ENCODE peak calls at places on chromosome 18, in six cellular contexts. U is Caco-2, V is fibroblast of pulmonary artery, X is RWPE1, S is lower lobe of right lung, N is neural progenitor cell. T is an unnamed sample.

GRCh38 chr18:77005651-77006195 is 126.9 kb downstream of the MBP start:
- DNase-seq in U (no peak), V (no peak), X (no peak), S (no peak), N (no peak), T (no peak)

GRCh38 chr18:26103579-26103978 is 13.2 kb upstream of the SS18 start:
- DNase-seq in U (no peak), V (no peak), X (no peak), S (no peak), N (peak), T (no peak)

GRCh38 chr18:11587846-11588245 is 21.6 kb upstream of the SLC35G4 start:
- DNase-seq in U (no peak), V (no peak), X (no peak), S (no peak), N (no peak), T (no peak)

GRCh38 chr18:79937103-79937860 is 14.2 kb downstream of the SLC66A2 start:
- DNase-seq in U (no peak), V (no peak), X (no peak), S (peak), N (no peak), T (no peak)

GRCh38 chr18:62784966-62785413 is 69.6 kb downstream of the PHLPP1 start:
- DNase-seq in U (no peak), V (peak), X (no peak), S (no peak), N (peak), T (no peak)

GRCh38 chr18:36419913-36420531 is 122.5 kb downstream of the FHOD3 start:
- DNase-seq in U (no peak), V (peak), X (peak), S (no peak), N (no peak), T (peak)

GRCh38 chr18:28626757-28627156 is 449.8 kb upstream of the CDH2 start:
- DNase-seq in U (no peak), V (no peak), X (no peak), S (no peak), N (no peak), T (no peak)

GRCh38 chr18:8052237-8052701 is 485.2 kb downstream of the PTPRM start:
- DNase-seq in U (peak), V (peak), X (peak), S (no peak), N (no peak), T (no peak)

GRCh38 chr18:79866889-79867574 is 69.3 kb downstream of the KCNG2 start:
- DNase-seq in U (no peak), V (peak), X (no peak), S (no peak), N (no peak), T (no peak)

GRCh38 chr18:25350561-25351201 is 1.3 kb downstream of the ZNF521 start:
- DNase-seq in U (no peak), V (peak), X (no peak), S (peak), N (peak), T (peak)

GRCh38 chr18:23231340-23232021 is 96.2 kb downstream of the CABLES1 start:
- DNase-seq in U (no peak), V (peak), X (peak), S (peak), N (no peak), T (peak)

GRCh38 chr18:62073882-62074281 is 113.0 kb downstream of the PIGN start:
- DNase-seq in U (no peak), V (no peak), X (no peak), S (no peak), N (no peak), T (no peak)

GRCh38 chr18:55280515-55280914 is 307.5 kb downstream of the TCF4 start:
- DNase-seq in U (no peak), V (no peak), X (no peak), S (no peak), N (no peak), T (no peak)

GRCh38 chr18:28594034-28594433 is 417.1 kb upstream of the CDH2 start:
- DNase-seq in U (no peak), V (peak), X (no peak), S (no peak), N (no peak), T (no peak)

GRCh38 chr18:6414118-6414722 is 491 bp downstream of the L3MBTL4 start:
- DNase-seq in U (peak), V (no peak), X (peak), S (peak), N (peak), T (peak)

GRCh38 chr18:75206637-75207297 is 2.2 kb downstream of the PTGR3 start:
- DNase-seq in U (no peak), V (no peak), X (no peak), S (no peak), N (no peak), T (no peak)

GRCh38 chr18:47605093-47605492 is 325.4 kb downstream of the SMAD2 start:
- DNase-seq in U (no peak), V (no peak), X (no peak), S (no peak), N (no peak), T (no peak)

GRCh38 chr18:79469309-79469708 is 73.6 kb downstream of the NFATC1 start:
- DNase-seq in U (no peak), V (no peak), X (no peak), S (no peak), N (no peak), T (no peak)

GRCh38 chr18:64119916-64120315 is 29.0 kb downstream of the LINC00305 start:
- DNase-seq in U (no peak), V (no peak), X (no peak), S (no peak), N (no peak), T (peak)

GRCh38 chr18:56330381-56331115 is 307.8 kb downstream of the TXNL1 start:
- DNase-seq in U (no peak), V (no peak), X (no peak), S (no peak), N (no peak), T (no peak)

GRCh38 chr18:67432806-67433205 is 83.7 kb downstream of the DSEL start:
- DNase-seq in U (no peak), V (no peak), X (no peak), S (no peak), N (no peak), T (no peak)

GRCh38 chr18:63070750-63071502 is 248.6 kb downstream of the BCL2 start:
- DNase-seq in U (peak), V (no peak), X (no peak), S (no peak), N (no peak), T (no peak)

GRCh38 chr18:36451454-36452251 is 154.1 kb downstream of the FHOD3 start:
- DNase-seq in U (no peak), V (no peak), X (peak), S (no peak), N (no peak), T (no peak)

GRCh38 chr18:23069481-23069880 is 65.8 kb upstream of the CABLES1 start:
- DNase-seq in U (no peak), V (no peak), X (no peak), S (no peak), N (no peak), T (no peak)

GRCh38 chr18:5958822-5959221 is 63.5 kb upstream of the TMEM200C start:
- DNase-seq in U (no peak), V (no peak), X (no peak), S (no peak), N (no peak), T (no peak)

GRCh38 chr18:46110406-46110805 is 6.2 kb downstream of the HAUS1 start:
- DNase-seq in U (no peak), V (no peak), X (no peak), S (no peak), N (no peak), T (no peak)

GRCh38 chr18:57915848-57916596 is 112.9 kb upstream of the ATP8B1 start:
- DNase-seq in U (no peak), V (peak), X (no peak), S (no peak), N (peak), T (no peak)

GRCh38 chr18:24055009-24055804 is 40.7 kb downstream of the TTC39C start:
- DNase-seq in U (no peak), V (no peak), X (no peak), S (no peak), N (no peak), T (no peak)

GRCh38 chr18:79523738-79524180 is 128.0 kb downstream of the NFATC1 start:
- DNase-seq in U (no peak), V (no peak), X (no peak), S (no peak), N (no peak), T (peak)

GRCh38 chr18:62280058-62280457 is 45.1 kb upstream of the TNFRSF11A start:
- DNase-seq in U (no peak), V (no peak), X (no peak), S (no peak), N (no peak), T (no peak)

GRCh38 chr18:62637807-62638687 is 77.3 kb upstream of the PHLPP1 start:
- DNase-seq in U (peak), V (peak), X (no peak), S (no peak), N (peak), T (peak)

GRCh38 chr18:41655074-41655473 is 300.0 kb upstream of the PIK3C3 start:
- DNase-seq in U (no peak), V (peak), X (no peak), S (no peak), N (no peak), T (peak)

GRCh38 chr18:46335551-46336059 is 231.4 kb downstream of the HAUS1 start:
- DNase-seq in U (no peak), V (no peak), X (peak), S (no peak), N (peak), T (no peak)

GRCh38 chr18:59996370-59996966 is 96.7 kb downstream of the PMAIP1 start:
- DNase-seq in U (peak), V (peak), X (peak), S (no peak), N (peak), T (peak)

DNA sequence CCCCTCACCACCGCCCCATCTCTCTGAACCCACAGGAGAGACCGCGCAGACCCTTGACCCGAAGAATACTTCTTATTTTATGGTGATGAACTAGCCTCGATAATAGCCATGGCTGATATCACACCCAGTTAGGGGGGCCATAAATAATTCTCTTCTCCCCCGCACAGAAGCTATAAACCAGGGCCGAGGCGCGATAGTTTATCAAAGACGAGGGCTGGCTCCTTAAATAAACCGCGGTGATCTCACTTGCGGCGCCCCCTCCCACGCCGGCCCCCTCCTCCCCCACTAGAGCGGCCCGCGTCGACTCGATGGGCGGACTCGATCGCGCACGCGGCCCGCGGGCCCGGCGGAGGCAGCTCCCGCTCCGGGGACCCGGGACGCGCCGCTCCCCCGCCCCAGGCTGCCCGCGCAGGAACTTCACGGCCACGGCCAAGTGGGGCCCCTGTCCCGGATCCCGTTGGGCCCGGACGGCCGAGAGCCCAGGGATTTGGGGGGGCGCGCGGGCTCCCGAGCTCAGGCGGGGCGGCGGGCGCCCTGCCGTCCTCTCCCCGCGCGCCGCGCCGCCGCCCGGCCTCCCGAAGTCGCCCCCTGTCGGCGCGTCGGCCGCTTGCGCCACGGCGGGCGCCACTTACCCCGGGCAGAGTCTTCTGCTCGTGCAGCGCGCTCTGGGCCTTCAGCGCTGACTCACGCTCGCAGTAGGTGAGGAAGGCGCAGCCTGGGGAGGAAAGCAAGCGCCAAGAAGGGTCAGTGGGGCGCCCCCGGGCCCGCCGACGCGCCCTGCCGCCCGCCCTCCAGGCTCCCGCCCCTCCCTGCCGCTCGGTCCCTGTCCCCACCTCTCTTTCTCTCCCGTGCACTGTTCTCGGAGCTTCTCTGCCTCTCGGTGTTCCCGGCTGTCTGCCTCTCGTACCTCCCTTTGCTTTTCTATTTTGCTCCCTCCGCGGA is 80.4 kb downstream of the CELF4 start:
- DNase-seq in U (no peak), V (peak), X (no peak), S (no peak), N (peak), T (no peak)
- TF ChIP-seq CTCF in U (no peak), V (peak), X (no peak), S (no peak), N (peak), T (peak)

GRCh38 chr18:48949606-48950535 is 894 bp downstream of the SMAD7 start:
- DNase-seq in U (peak), V (peak), X (no peak), S (peak), N (peak), T (peak)
- TF ChIP-seq CTCF in U (no peak), V (no peak), X (peak), S (peak), N (no peak), T (peak)

GRCh38 chr18:34809697-34810096 is 99.6 kb downstream of the DTNA start:
- DNase-seq in U (peak), V (peak), X (no peak), S (no peak), N (peak), T (no peak)
- TF ChIP-seq CTCF in U (no peak), V (peak), X (peak), S (peak), N (peak), T (peak)

DNA sequence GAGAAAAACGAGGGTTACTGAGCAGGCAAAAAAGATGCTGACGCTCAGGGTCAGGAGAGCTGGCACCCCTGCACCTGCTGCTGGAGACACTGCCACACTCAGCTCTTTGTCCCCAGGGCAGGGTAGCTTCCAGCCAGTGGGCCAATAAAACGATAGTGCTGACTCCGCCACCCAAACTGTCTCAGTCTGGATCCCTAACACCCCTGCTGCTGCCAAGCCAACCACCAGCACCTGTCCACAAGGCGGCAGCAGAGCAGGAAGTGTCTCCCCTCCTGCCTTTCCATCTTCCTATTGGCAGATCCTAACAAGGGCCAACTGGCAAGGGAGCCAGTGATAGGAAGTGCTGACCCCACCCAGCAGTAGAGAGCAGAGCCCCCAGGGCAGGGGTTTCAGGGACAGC is 531.5 kb upstream of the SALL3 start:
- DNase-seq in U (no peak), V (no peak), X (no peak), S (no peak), N (no peak), T (no peak)
- TF ChIP-seq CTCF in U (no peak), V (no peak), X (peak), S (no peak), N (peak), T (no peak)

DNA sequence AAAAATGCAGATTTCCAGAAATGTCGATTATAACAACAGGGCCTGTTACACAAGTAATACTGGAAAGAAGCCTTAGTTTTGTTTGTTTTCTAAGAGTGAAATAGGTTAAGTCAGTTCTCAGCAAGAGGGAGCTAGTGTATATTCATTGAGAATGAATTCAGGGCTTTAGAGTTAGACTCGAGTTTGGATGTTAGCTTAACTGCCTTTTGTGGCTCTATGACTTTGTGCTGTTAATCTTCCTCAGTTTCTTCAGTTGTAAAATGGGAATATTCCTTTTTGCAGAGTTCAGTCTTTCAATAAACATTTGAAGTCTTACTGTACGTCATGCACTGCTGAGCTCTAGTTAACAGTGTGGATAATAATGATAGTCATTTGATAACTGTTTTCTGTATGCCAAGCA is 989 bp downstream of the NDUFV2 start:
- DNase-seq in U (no peak), V (peak), X (no peak), S (no peak), N (no peak), T (no peak)
- TF ChIP-seq CTCF in U (no peak), V (peak), X (no peak), S (no peak), N (no peak), T (no peak)

GRCh38 chr18:69845588-69846506 is 101.8 kb downstream of the CD226 start:
- DNase-seq in U (no peak), V (no peak), X (no peak), S (no peak), N (no peak), T (no peak)
- TF ChIP-seq CTCF in U (no peak), V (no peak), X (no peak), S (no peak), N (no peak), T (peak)

GRCh38 chr18:21978546-21979170 is 190.7 kb upstream of the GATA6 start:
- DNase-seq in U (no peak), V (no peak), X (no peak), S (no peak), N (no peak), T (no peak)
- TF ChIP-seq CTCF in U (no peak), V (no peak), X (no peak), S (no peak), N (no peak), T (no peak)

GRCh38 chr18:50866765-50867164 is 12.2 kb upstream of the ME2 start:
- DNase-seq in U (no peak), V (peak), X (no peak), S (no peak), N (no peak), T (peak)
- TF ChIP-seq CTCF in U (no peak), V (peak), X (peak), S (no peak), N (no peak), T (peak)

GRCh38 chr18:21134895-21135294 is 23.3 kb upstream of the ROCK1 start:
- DNase-seq in U (no peak), V (peak), X (no peak), S (no peak), N (no peak), T (peak)
- TF ChIP-seq CTCF in U (peak), V (peak), X (peak), S (peak), N (peak), T (peak)

T was measured in GM13977.